ENCODE peak calls at places on chromosome 17, in eight cellular contexts. P is left ventricle myocardium inferior; J is mesenchymal stem cell; T is naive thymus-derived CD4-positive, alpha-beta T cell; N is MM.1S; F is A549; K is thoracic aorta; U is fibroblast of lung. W is an unnamed sample.

GRCh38 chr17:68660302-68660701 is 59.1 kb upstream of the FAM20A start:
- DNase-seq in U (no peak), P (no peak), F (no peak), K (no peak), T (no peak), N (no peak), J (no peak), W (no peak)

GRCh38 chr17:82400206-82400605 is 17.9 kb upstream of the HEXD start:
- DNase-seq in F (no peak), J (no peak), P (no peak), K (no peak), T (no peak), N (no peak), U (no peak), W (no peak)

GRCh38 chr17:21263351-21263750 is 10.1 kb upstream of the NATD1 start:
- DNase-seq in U (peak; percentile 65), T (no peak), P (no peak), F (no peak), N (no peak), K (no peak), J (peak; percentile 54), W (no peak)

GRCh38 chr17:82272495-82273326 is 789 bp downstream of the CSNK1D start:
- DNase-seq in T (peak; percentile 24), P (peak; percentile 56), N (peak; percentile 23), J (no peak), K (no peak), U (no peak), F (no peak), W (peak; percentile 38)

GRCh38 chr17:57352658-57353057 is 96.3 kb downstream of the MSI2 start:
- DNase-seq in N (no peak), K (no peak), F (no peak), J (no peak), U (no peak), T (no peak), P (no peak), W (no peak)

GRCh38 chr17:9790889-9791876 is at the start of gene DHRS7C:
- DNase-seq in U (no peak), K (no peak), F (no peak), P (peak; percentile 45), T (no peak), N (no peak), J (no peak), W (no peak)

GRCh38 chr17:38600906-38601305 is 4.8 kb downstream of the SRCIN1 start:
- DNase-seq in U (no peak), N (no peak), P (no peak), F (no peak), T (no peak), J (no peak), K (no peak), W (no peak)

GRCh38 chr17:67461228-67461780 is 84.2 kb downstream of the PITPNC1 start:
- DNase-seq in J (no peak), K (no peak), T (no peak), F (no peak), N (no peak), P (no peak), U (no peak), W (no peak)

GRCh38 chr17:44065668-44066203 is 735 bp downstream of the LSM12 start:
- DNase-seq in T (peak; percentile 14), N (no peak), F (no peak), J (peak; percentile 50), U (no peak), P (no peak), K (no peak), W (peak; percentile 33)

GRCh38 chr17:63544467-63545301 is 5.6 kb upstream of the DCAF7 start:
- DNase-seq in N (no peak), J (no peak), U (no peak), P (no peak), F (no peak), K (no peak), T (no peak), W (no peak)

GRCh38 chr17:38590988-38591758 is 14.6 kb downstream of the SRCIN1 start:
- DNase-seq in P (no peak), N (peak; percentile 18), J (no peak), U (peak; percentile 3), K (no peak), F (no peak), T (no peak), W (no peak)

GRCh38 chr17:41864498-41864836 is 756 bp downstream of the KLHL11 start:
- DNase-seq in J (no peak), N (no peak), F (no peak), K (no peak), P (no peak), T (no peak), U (no peak), W (no peak)

GRCh38 chr17:73334771-73335513 is 23.1 kb upstream of the CDC42EP4 start:
- DNase-seq in T (no peak), J (no peak), N (no peak), P (no peak), F (no peak), U (no peak), K (no peak), W (no peak)

GRCh38 chr17:62701706-62702085 is 74.2 kb downstream of the MRC2 start:
- DNase-seq in F (no peak), N (no peak), J (no peak), P (no peak), K (no peak), U (no peak), T (no peak), W (no peak)

GRCh38 chr17:79189264-79189663 is 114.6 kb downstream of the ENGASE start:
- DNase-seq in F (no peak), U (no peak), J (no peak), T (no peak), K (no peak), P (no peak), N (no peak), W (no peak)

DNA sequence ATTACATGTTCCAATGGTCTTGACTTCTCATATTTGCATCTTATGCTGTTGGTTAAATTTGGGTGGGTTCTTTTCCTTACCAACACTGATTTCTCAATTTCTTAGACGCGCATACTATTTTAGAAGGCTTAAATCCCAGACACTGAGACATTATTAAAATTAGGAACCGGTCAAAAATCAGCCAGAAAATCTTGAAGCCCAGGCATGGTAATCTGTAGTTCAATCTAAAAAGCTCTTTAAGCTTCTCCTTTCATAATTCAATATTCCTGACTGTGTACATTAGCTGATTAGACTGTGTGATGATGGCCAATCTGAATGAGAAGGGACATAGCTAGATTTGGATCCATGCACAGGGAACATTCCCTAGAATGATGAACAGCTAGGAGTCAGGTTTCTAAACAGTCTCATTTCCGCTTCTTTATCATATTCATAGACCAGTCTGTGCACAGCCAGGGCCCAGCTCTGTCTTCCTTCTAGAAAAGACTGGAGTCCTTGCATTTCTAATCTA is 189.2 kb downstream of the AATF start:
- DNase-seq in N (no peak), J (no peak), T (no peak), U (no peak), F (no peak), K (no peak), P (no peak), W (no peak)
- H3K4me1 ChIP-seq in N (no peaks in the 10 kb centered on the region), J (no peaks in the 10 kb centered on the region), T (no peaks in the 10 kb centered on the region), U (no peaks in the 10 kb centered on the region), F (no peaks in the 10 kb centered on the region), K (no peaks in the 10 kb centered on the region), P (no peaks in the 10 kb centered on the region), W (no peaks in the 10 kb centered on the region)

DNA sequence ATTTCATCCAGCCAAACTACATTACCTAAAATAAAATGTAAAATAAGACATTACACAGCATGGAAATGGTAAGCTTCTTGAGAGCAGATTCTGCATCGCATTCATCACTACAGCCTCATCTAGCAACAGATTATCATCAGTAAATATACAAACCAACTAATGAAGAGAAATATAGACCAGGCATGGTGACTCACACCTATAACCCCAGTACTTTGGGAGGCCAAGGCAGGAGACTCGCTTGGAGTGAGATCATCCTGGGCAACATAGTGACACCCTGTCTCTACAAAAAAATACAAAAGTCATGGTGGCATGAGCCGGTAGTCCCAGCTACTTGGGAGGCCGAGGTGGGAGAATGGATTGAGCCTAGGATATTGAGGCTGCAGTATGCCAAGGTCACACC is 19.9 kb downstream of the NCBP3 start:
- DNase-seq in J (peak; percentile 59), P (no peak), U (peak; percentile 26), N (no peak), T (no peak), K (no peak), F (no peak), W (no peak)
- H3K27ac ChIP-seq in J (no peak overlapping the region), P (no peak overlapping the region), U (no peak overlapping the region), N (no peak overlapping the region), T (no peak overlapping the region), K (no peak overlapping the region), F (no peak overlapping the region), W (no peak overlapping the region)

DNA sequence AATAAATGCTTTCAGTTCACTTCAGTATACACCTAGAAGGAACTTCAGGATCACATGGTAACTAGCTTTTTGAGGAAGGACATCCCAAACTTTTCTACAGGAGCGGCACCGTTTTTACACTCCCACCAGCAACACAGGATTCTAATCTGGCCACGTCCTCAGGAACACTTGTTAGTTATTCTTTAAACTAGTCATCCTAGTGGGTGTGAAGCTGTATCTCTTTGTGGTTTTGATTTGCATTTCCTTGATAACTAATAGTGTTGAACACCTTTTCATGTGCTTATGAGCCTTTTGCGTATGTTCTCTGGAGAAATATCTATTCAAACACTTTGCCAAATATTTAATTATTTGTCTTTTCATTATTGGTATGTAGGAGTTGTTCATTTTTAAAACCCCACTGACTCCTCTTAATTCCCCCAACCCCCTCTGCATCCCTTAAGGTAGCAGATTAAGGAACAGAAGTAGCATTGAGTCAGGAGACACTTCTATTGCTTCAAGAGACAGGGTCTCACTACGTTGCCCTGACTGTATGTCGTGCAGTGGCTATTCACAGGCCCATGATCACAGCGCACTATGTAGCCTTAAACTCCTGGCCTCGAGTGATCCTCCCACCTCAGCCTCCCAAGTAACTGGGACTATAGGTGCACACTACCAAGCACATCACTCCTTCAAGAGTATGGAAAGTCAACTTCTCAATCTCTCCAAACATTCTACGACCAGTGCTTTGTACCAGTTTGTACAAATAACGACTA is 25.4 kb downstream of the YWHAE start:
- DNase-seq in U (peak; percentile 52), T (no peak), N (no peak), P (no peak), F (no peak), J (no peak), K (no peak), W (peak; percentile 35)
- H3K4me1 ChIP-seq in U (peaks cover 10% of the 10 kb centered on the region), T (peaks cover 62% of the 10 kb centered on the region), N (peaks cover 88% of the 10 kb centered on the region), P (peaks cover 100% of the 10 kb centered on the region), F (peaks cover 39% of the 10 kb centered on the region), J (peaks cover 22% of the 10 kb centered on the region), K (peaks cover 97% of the 10 kb centered on the region), W (peaks cover 56% of the 10 kb centered on the region)

GRCh38 chr17:935485-935884 is 44.1 kb downstream of the NXN start:
- DNase-seq in P (no peak), N (no peak), F (no peak), K (no peak), U (no peak), J (no peak), T (no peak), W (no peak)

GRCh38 chr17:929547-929946 is 50.0 kb downstream of the NXN start:
- DNase-seq in U (no peak), P (no peak), J (no peak), K (no peak), F (no peak), N (no peak), T (no peak), W (no peak)

GRCh38 chr17:927611-928461 is 51.7 kb downstream of the NXN start:
- DNase-seq in J (peak; percentile 98), K (no peak), F (peak; percentile 72), P (no peak), T (no peak), N (no peak), U (peak; percentile 99), W (no peak)

GRCh38 chr17:930258-930657 is 49.3 kb downstream of the NXN start:
- DNase-seq in K (no peak), P (no peak), F (peak; percentile 55), N (no peak), T (no peak), U (no peak), J (no peak), W (no peak)

GRCh38 chr17:933168-934083 is 46.1 kb downstream of the NXN start:
- DNase-seq in P (no peak), U (peak; percentile 100), K (no peak), N (no peak), F (peak; percentile 89), T (no peak), J (peak; percentile 93), W (no peak)
- H3K27ac ChIP-seq in P (no peak overlapping the region), U (peak overlapping the region; percentile 79), K (peak overlapping the region; percentile 28), N (no peak overlapping the region), F (peak overlapping the region; percentile 74), T (no peak overlapping the region), J (peak overlapping the region; percentile 74), W (no peak overlapping the region)

W was measured in CD4-positive, CD25-positive, alpha-beta regulatory T cell.